ENCODE peak calls at places on chromosomes 1 and 21, in four cellular contexts. One of them, this sample, is unnamed.

GRCh38 chr1:165877940-165878556 is 50.6 kb downstream of the UCK2 start:
- DNase-seq in RCC 7860: no peak
- DNase-seq in CD4-positive, CD25-positive, alpha-beta regulatory T cell: no peak
- DNase-seq in mucosa of gallbladder: no peak
- DNase-seq in this sample: no peak

GRCh38 chr1:108049083-108049819 is 84.3 kb upstream of the VAV3 start:
- DNase-seq in RCC 7860: peak
- DNase-seq in mucosa of gallbladder: no peak
- DNase-seq in CD4-positive, CD25-positive, alpha-beta regulatory T cell: peak
- DNase-seq in this sample: no peak

GRCh38 chr1:108704501-108704900 is 8.2 kb upstream of the FNDC7 start:
- DNase-seq in mucosa of gallbladder: no peak
- DNase-seq in CD4-positive, CD25-positive, alpha-beta regulatory T cell: no peak
- DNase-seq in RCC 7860: peak
- DNase-seq in this sample: no peak

GRCh38 chr1:52669696-52670095 is 28.5 kb downstream of the COA7 start:
- DNase-seq in RCC 7860: no peak
- DNase-seq in CD4-positive, CD25-positive, alpha-beta regulatory T cell: no peak
- DNase-seq in mucosa of gallbladder: no peak
- DNase-seq in this sample: no peak

GRCh38 chr1:10694274-10694632 is 102.2 kb downstream of the CASZ1 start:
- DNase-seq in RCC 7860: no peak
- DNase-seq in mucosa of gallbladder: no peak
- DNase-seq in CD4-positive, CD25-positive, alpha-beta regulatory T cell: peak
- DNase-seq in this sample: peak

GRCh38 chr1:76035053-76035452 is 39.5 kb upstream of the ST6GALNAC3 start:
- DNase-seq in CD4-positive, CD25-positive, alpha-beta regulatory T cell: no peak
- DNase-seq in RCC 7860: no peak
- DNase-seq in mucosa of gallbladder: no peak
- DNase-seq in this sample: no peak

GRCh38 chr1:183783342-183783741 is 21.6 kb upstream of the RGL1 start:
- DNase-seq in CD4-positive, CD25-positive, alpha-beta regulatory T cell: no peak
- DNase-seq in RCC 7860: no peak
- DNase-seq in mucosa of gallbladder: no peak
- DNase-seq in this sample: no peak

GRCh38 chr1:155261401-155261887 is 716 bp downstream of the SCAMP3 start:
- DNase-seq in RCC 7860: peak
- DNase-seq in CD4-positive, CD25-positive, alpha-beta regulatory T cell: peak
- DNase-seq in mucosa of gallbladder: no peak
- DNase-seq in this sample: no peak

GRCh38 chr1:42221952-42222606 is 57.5 kb upstream of the GUCA2A start:
- DNase-seq in CD4-positive, CD25-positive, alpha-beta regulatory T cell: no peak
- DNase-seq in mucosa of gallbladder: no peak
- DNase-seq in RCC 7860: peak
- DNase-seq in this sample: no peak

GRCh38 chr1:65193129-65193528 is 45.1 kb downstream of the AK4 start:
- DNase-seq in mucosa of gallbladder: no peak
- DNase-seq in CD4-positive, CD25-positive, alpha-beta regulatory T cell: no peak
- DNase-seq in RCC 7860: no peak
- DNase-seq in this sample: no peak

GRCh38 chr21:35825370-35825769 is 235.0 kb downstream of the SETD4 start:
- DNase-seq in RCC 7860: no peak
- DNase-seq in CD4-positive, CD25-positive, alpha-beta regulatory T cell: no peak
- DNase-seq in mucosa of gallbladder: no peak
- DNase-seq in this sample: no peak

GRCh38 chr1:45583264-45583665 is 576 bp upstream of the NASP start:
- DNase-seq in mucosa of gallbladder: peak
- DNase-seq in RCC 7860: peak
- DNase-seq in CD4-positive, CD25-positive, alpha-beta regulatory T cell: peak
- DNase-seq in this sample: peak

GRCh38 chr1:68673771-68674170 is 176.9 kb upstream of the DEPDC1 start:
- DNase-seq in CD4-positive, CD25-positive, alpha-beta regulatory T cell: no peak
- DNase-seq in mucosa of gallbladder: no peak
- DNase-seq in RCC 7860: no peak
- DNase-seq in this sample: no peak

GRCh38 chr1:56133517-56134472 is 445.6 kb downstream of the PLPP3 start:
- DNase-seq in mucosa of gallbladder: no peak
- DNase-seq in RCC 7860: no peak
- DNase-seq in CD4-positive, CD25-positive, alpha-beta regulatory T cell: no peak
- DNase-seq in this sample: no peak

GRCh38 chr1:20143318-20143717 is 4.2 kb downstream of the PLA2G2F start:
- DNase-seq in mucosa of gallbladder: no peak
- DNase-seq in RCC 7860: no peak
- DNase-seq in CD4-positive, CD25-positive, alpha-beta regulatory T cell: no peak
- DNase-seq in this sample: no peak

GRCh38 chr1:39609618-39610331 is 29.7 kb downstream of the HEYL start:
- DNase-seq in RCC 7860: peak
- DNase-seq in CD4-positive, CD25-positive, alpha-beta regulatory T cell: peak
- DNase-seq in mucosa of gallbladder: peak
- DNase-seq in this sample: peak

GRCh38 chr1:207672525-207673130 is 27.7 kb downstream of the CR1L start:
- DNase-seq in CD4-positive, CD25-positive, alpha-beta regulatory T cell: peak
- DNase-seq in mucosa of gallbladder: peak
- DNase-seq in RCC 7860: peak
- DNase-seq in this sample: no peak

GRCh38 chr1:43450251-43451070 is 3.3 kb downstream of the HYI start:
- DNase-seq in CD4-positive, CD25-positive, alpha-beta regulatory T cell: no peak
- DNase-seq in RCC 7860: no peak
- DNase-seq in mucosa of gallbladder: no peak
- DNase-seq in this sample: no peak

GRCh38 chr1:198357937-198358336 is 182.5 kb downstream of the ATP6V1G3 start:
- DNase-seq in mucosa of gallbladder: no peak
- DNase-seq in RCC 7860: no peak
- DNase-seq in CD4-positive, CD25-positive, alpha-beta regulatory T cell: no peak
- DNase-seq in this sample: no peak

GRCh38 chr1:52268372-52268771 is 97.6 kb downstream of the CC2D1B start:
- DNase-seq in RCC 7860: no peak
- DNase-seq in CD4-positive, CD25-positive, alpha-beta regulatory T cell: no peak
- DNase-seq in mucosa of gallbladder: peak
- DNase-seq in this sample: no peak

GRCh38 chr1:245956225-245956624 is 550.9 kb downstream of the SMYD3 start:
- DNase-seq in mucosa of gallbladder: no peak
- DNase-seq in RCC 7860: no peak
- DNase-seq in CD4-positive, CD25-positive, alpha-beta regulatory T cell: peak
- DNase-seq in this sample: no peak

GRCh38 chr21:44596068-44596725 is 3.9 kb upstream of the KRTAP10-6 start:
- DNase-seq in CD4-positive, CD25-positive, alpha-beta regulatory T cell: no peak
- DNase-seq in RCC 7860: peak
- DNase-seq in mucosa of gallbladder: no peak
- DNase-seq in this sample: no peak

GRCh38 chr21:17542371-17542992 is 29.6 kb downstream of the CXADR start:
- DNase-seq in CD4-positive, CD25-positive, alpha-beta regulatory T cell: no peak
- DNase-seq in RCC 7860: no peak
- DNase-seq in mucosa of gallbladder: no peak
- DNase-seq in this sample: no peak

GRCh38 chr1:39051956-39052355 is 25.8 kb downstream of the NDUFS5 start:
- DNase-seq in mucosa of gallbladder: no peak
- DNase-seq in CD4-positive, CD25-positive, alpha-beta regulatory T cell: no peak
- DNase-seq in RCC 7860: no peak
- DNase-seq in this sample: no peak

GRCh38 chr1:31655104-31655503 is 10.4 kb upstream of the PEF1 start:
- DNase-seq in RCC 7860: no peak
- DNase-seq in CD4-positive, CD25-positive, alpha-beta regulatory T cell: no peak
- DNase-seq in mucosa of gallbladder: no peak
- DNase-seq in this sample: no peak

GRCh38 chr21:45506836-45507522 is 35.3 kb downstream of the SLC19A1 start:
- DNase-seq in mucosa of gallbladder: no peak
- DNase-seq in RCC 7860: no peak
- DNase-seq in CD4-positive, CD25-positive, alpha-beta regulatory T cell: no peak
- DNase-seq in this sample: no peak

GRCh38 chr1:153362187-153362586 is 4.5 kb downstream of the S100A9 start:
- DNase-seq in RCC 7860: no peak
- DNase-seq in CD4-positive, CD25-positive, alpha-beta regulatory T cell: no peak
- DNase-seq in mucosa of gallbladder: no peak
- DNase-seq in this sample: no peak

GRCh38 chr1:27603962-27604578 is at the start of gene AHDC1:
- DNase-seq in CD4-positive, CD25-positive, alpha-beta regulatory T cell: peak
- DNase-seq in RCC 7860: peak
- DNase-seq in mucosa of gallbladder: peak
- DNase-seq in this sample: peak

GRCh38 chr1:73839922-73840321 is 358.1 kb downstream of the LRRIQ3 start:
- DNase-seq in mucosa of gallbladder: peak
- DNase-seq in CD4-positive, CD25-positive, alpha-beta regulatory T cell: peak
- DNase-seq in RCC 7860: peak
- DNase-seq in this sample: no peak

GRCh38 chr1:219926363-219926998 is 1.9 kb downstream of the SLC30A10 start:
- DNase-seq in CD4-positive, CD25-positive, alpha-beta regulatory T cell: no peak
- DNase-seq in RCC 7860: no peak
- DNase-seq in mucosa of gallbladder: peak
- DNase-seq in this sample: no peak

GRCh38 chr1:201145132-201145531 is 9.1 kb downstream of the TMEM9 start:
- DNase-seq in RCC 7860: no peak
- DNase-seq in CD4-positive, CD25-positive, alpha-beta regulatory T cell: no peak
- DNase-seq in mucosa of gallbladder: no peak
- DNase-seq in this sample: no peak